ENCODE peak calls at places on chromosome 14, in seven cellular contexts. Y, P, A, L, Q, J and Z are unnamed samples.

GRCh38 chr14:72495668-72496067 is 398.2 kb downstream of the DPF3 start:
- DNase-seq in Y (no peak), P (no peak), A (no peak), L (no peak), Q (no peak), J (no peak), Z (no peak)

GRCh38 chr14:96574633-96575191 is 72.5 kb downstream of the PAPOLA start:
- DNase-seq in Y (no peak), P (no peak), A (no peak), L (no peak), Q (no peak), J (no peak), Z (peak)

GRCh38 chr14:68082698-68083291 is 263.2 kb downstream of the RAD51B start:
- DNase-seq in Y (no peak), P (no peak), A (no peak), L (no peak), Q (no peak), J (no peak), Z (no peak)

GRCh38 chr14:94036328-94037167 is 10.4 kb downstream of the OTUB2 start:
- DNase-seq in Y (peak), P (peak), A (peak), L (peak), Q (peak), J (no peak), Z (peak)

GRCh38 chr14:68681256-68681655 is 111.6 kb downstream of the ZFP36L1 start:
- DNase-seq in Y (no peak), P (no peak), A (no peak), L (no peak), Q (no peak), J (no peak), Z (no peak)

GRCh38 chr14:53613404-53614253 is 343.0 kb downstream of the BMP4 start:
- DNase-seq in Y (no peak), P (peak), A (no peak), L (no peak), Q (peak), J (peak), Z (peak)

GRCh38 chr14:98186140-98186539 is 1085.9 kb downstream of the BCL11B start:
- DNase-seq in Y (no peak), P (no peak), A (no peak), L (no peak), Q (no peak), J (no peak), Z (no peak)

GRCh38 chr14:77372304-77372841 is 4.5 kb downstream of the TMED8 start:
- DNase-seq in Y (no peak), P (no peak), A (no peak), L (no peak), Q (peak), J (peak), Z (no peak)

GRCh38 chr14:53367631-53368030 is 214.5 kb upstream of the DDHD1 start:
- DNase-seq in Y (no peak), P (no peak), A (no peak), L (no peak), Q (no peak), J (no peak), Z (no peak)

GRCh38 chr14:60315181-60315580 is 66.2 kb downstream of the PPM1A start:
- DNase-seq in Y (no peak), P (no peak), A (no peak), L (no peak), Q (no peak), J (no peak), Z (no peak)
- TF ChIP-seq JUND in Y (no peak), P (no peak), A (no peak), L (no peak), Q (no peak), J (no peak), Z (no peak)

DNA sequence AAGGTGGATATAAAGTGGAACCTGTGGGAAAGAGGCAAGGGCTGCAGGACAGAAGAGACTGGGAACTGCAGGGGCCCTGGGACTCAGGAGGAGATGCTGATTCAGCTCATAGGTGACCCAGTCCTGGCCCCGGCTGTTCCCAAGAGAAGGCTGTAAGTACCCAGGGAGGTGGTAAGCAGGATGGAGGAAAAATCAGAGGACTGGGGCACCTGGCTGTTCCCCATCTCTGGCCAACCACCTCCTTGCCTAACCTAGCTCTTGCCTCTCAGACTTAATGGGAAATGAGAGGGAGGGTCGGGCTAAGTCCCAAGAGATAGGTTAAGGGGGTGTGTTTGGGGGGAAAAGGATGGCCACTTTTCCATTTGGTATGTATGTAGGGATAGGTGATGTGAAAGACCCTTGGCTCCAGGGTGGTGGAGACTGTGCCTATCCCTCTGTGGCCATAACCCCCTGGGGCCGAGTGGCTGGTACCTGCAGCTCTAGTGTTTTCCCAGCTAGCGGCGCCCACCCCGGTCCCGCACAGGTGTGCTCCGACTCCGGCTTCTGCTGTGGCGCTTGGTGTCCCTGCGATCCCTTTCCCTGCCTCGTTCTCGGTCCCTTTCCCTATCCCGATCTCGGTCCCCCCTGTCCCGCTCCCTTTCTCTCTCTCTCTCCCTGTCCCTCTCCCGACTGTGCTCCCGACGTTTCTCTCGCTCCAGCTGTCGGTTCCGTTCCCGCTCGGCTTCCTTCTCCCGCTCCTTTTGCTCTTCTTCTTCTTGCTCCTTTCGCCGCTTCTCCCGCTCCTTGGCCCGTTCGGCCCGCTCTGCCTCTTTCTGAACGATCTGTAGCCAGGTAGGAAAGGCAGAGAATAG is 1.6 kb upstream of the CDH24 start:
- DNase-seq in Y (no peak), P (no peak), A (no peak), L (no peak), Q (no peak), J (no peak), Z (no peak)
- TF ChIP-seq JUND in Y (no peak), P (no peak), A (no peak), L (no peak), Q (no peak), J (no peak), Z (no peak)

DNA sequence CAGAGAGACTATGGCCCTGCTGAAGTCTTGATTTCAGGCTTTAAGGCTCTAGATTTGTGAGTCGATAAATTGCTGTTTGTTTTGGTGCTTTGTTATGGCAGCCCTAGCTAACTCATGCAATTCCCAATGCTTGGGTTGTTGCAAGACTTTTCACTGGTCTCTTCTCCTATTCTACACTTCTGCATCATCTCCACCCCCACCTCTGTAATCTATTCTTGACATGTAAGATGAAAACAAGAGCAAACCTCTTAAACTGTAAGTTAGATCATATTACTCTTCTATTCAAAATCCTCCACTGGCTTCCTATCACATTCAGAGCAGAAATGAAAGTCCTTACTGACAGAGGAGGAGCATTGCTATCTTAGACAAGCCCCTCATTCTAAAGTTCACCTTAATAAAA is 309.3 kb downstream of the KCNH5 start:
- DNase-seq in Y (no peak), P (no peak), A (no peak), L (no peak), Q (no peak), J (no peak), Z (no peak)
- TF ChIP-seq JUND in Y (no peak), P (no peak), A (no peak), L (no peak), Q (no peak), J (no peak), Z (no peak)

GRCh38 chr14:54709867-54710266 is 142.9 kb downstream of the SAMD4A start:
- DNase-seq in Y (no peak), P (no peak), A (no peak), L (no peak), Q (peak), J (no peak), Z (peak)

GRCh38 chr14:54708161-54708560 is 141.2 kb downstream of the SAMD4A start:
- DNase-seq in Y (no peak), P (no peak), A (peak), L (no peak), Q (no peak), J (no peak), Z (no peak)

GRCh38 chr14:54708982-54709381 is 142.1 kb downstream of the SAMD4A start:
- DNase-seq in Y (no peak), P (no peak), A (no peak), L (no peak), Q (no peak), J (no peak), Z (no peak)

GRCh38 chr14:54711312-54711711 is 144.4 kb downstream of the SAMD4A start:
- DNase-seq in Y (no peak), P (no peak), A (no peak), L (no peak), Q (no peak), J (no peak), Z (no peak)

DNA sequence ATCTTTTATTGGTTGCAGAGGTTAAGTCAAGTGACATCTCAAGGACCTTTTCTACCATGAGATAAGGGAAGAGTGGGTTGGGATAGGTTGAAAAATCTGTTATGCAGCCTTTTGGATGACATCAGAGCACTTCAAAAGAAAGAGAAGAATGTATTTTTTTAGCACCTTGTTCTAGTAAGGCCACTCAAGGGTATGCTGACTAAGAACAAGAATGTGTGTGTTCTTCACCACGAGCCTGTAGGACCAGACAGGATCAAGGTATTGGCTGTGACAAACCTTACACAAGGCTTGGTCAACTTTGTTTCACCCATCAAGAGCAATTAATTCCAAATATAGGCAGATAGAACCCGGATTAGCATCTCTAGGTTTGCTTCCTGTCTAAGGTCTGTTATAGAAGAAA is 142.5 kb downstream of the SAMD4A start:
- DNase-seq in Y (no peak), P (no peak), A (no peak), L (no peak), Q (no peak), J (peak), Z (peak)
- TF ChIP-seq JUND in Y (no peak), P (no peak), A (no peak), L (no peak), Q (no peak), J (peak), Z (no peak)

GRCh38 chr14:38623661-38624060 is 367.8 kb upstream of the CLEC14A start:
- DNase-seq in Y (no peak), P (no peak), A (no peak), L (no peak), Q (no peak), J (no peak), Z (no peak)
- TF ChIP-seq JUND in Y (no peak), P (no peak), A (no peak), L (no peak), Q (no peak), J (no peak), Z (no peak)

GRCh38 chr14:21104448-21105060 is 3.7 kb downstream of the TMEM253 start:
- DNase-seq in Y (peak), P (peak), A (peak), L (peak), Q (no peak), J (no peak), Z (no peak)
- TF ChIP-seq JUND in Y (no peak), P (no peak), A (peak), L (no peak), Q (no peak), J (no peak), Z (no peak)

DNA sequence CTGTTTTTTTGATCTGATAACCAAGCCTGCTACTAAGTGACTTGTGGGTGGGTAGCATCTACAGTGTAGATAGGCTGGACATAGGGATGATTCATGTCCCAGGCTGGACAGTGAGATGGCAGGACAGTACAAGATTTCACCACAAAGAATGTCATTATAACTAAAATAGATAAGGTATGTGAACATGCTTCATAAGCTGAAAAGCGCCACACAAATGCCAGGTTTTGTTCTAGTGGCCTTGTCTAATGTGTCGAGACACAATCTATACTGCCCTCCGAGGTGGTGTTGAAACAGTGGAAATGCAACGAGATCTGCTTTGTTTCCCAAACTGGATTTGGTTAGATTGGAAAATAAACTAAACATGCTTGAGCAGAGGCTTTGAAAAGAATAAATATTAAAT is 4.4 kb downstream of the LGALS3 start:
- DNase-seq in Y (peak), P (peak), A (peak), L (no peak), Q (no peak), J (no peak), Z (peak)
- TF ChIP-seq JUND in Y (no peak), P (no peak), A (peak), L (no peak), Q (no peak), J (no peak), Z (no peak)